ENCODE peak calls at places on chromosomes 4 and X, in nine cellular contexts. K is fibroblast of the conjunctiva; F is NCI-H748 treated with DMSO at 0.1 percent for 48 hours; S is stimulated activated CD8-positive, alpha-beta memory T cell treated with anti-CD3 and anti-CD28 coated beads, Interleukin-7, amount 100 ng/mL, for 1 hour; I is activated CD4-positive, alpha-beta T cell treated with anti-CD3 and anti-CD28 coated beads, Interleukin-2, amount 50 U/mL, for 48 hours; L is NCI-H1092; E is stimulated activated CD4-positive, alpha-beta T cell treated with anti-CD3 and anti-CD28 coated beads, Interleukin-1b, Interleukin-23, amount 100 ng/mL, for 24 hours; J is stomach; O is ureter. R is an unnamed sample.

GRCh38 chr4:39446483-39446841 is 12.3 kb downstream of the RPL9 start:
- DNase-seq in E (no peak), O (no peak), F (no peak), S (no peak), I (no peak), K (no peak), J (no peak), L (no peak), R (no peak)

GRCh38 chr4:165359501-165359900 is 19.3 kb upstream of the CPE start:
- DNase-seq in J (no peak), K (no peak), S (no peak), F (no peak), O (no peak), I (no peak), E (no peak), L (no peak), R (no peak)

GRCh38 chr4:169397762-169398161 is 127.0 kb upstream of the SH3RF1 start:
- DNase-seq in S (no peak), E (no peak), L (no peak), F (no peak), J (no peak), O (no peak), K (no peak), I (no peak), R (peak; percentile 55)

GRCh38 chr4:86818845-86819244 is 30.3 kb downstream of the SLC10A6 start:
- DNase-seq in F (no peak), I (no peak), S (no peak), E (no peak), K (no peak), J (no peak), O (no peak), L (no peak), R (no peak)

GRCh38 chr4:101288365-101289145 is 58.8 kb downstream of the PPP3CA start:
- DNase-seq in S (no peak), K (no peak), L (no peak), F (no peak), O (no peak), I (no peak), J (no peak), E (no peak), R (no peak)

GRCh38 chr4:156242390-156242789 is 288.7 kb upstream of the CTSO start:
- DNase-seq in F (no peak), L (no peak), O (no peak), E (no peak), I (no peak), S (no peak), J (no peak), K (no peak), R (peak; percentile 26)

GRCh38 chr4:121168446-121168845 is 4.3 kb upstream of the TNIP3 start:
- DNase-seq in O (no peak), F (no peak), E (no peak), I (no peak), K (no peak), S (no peak), J (no peak), L (no peak), R (no peak)

GRCh38 chr4:25966171-25966570 is 52.2 kb downstream of the SMIM20 start:
- DNase-seq in L (no peak), S (no peak), O (no peak), E (no peak), K (no peak), I (no peak), F (no peak), J (no peak), R (no peak)

GRCh38 chr4:52836653-52837052 is 25.5 kb upstream of the RASL11B start:
- DNase-seq in L (no peak), F (no peak), I (no peak), K (peak; percentile 10), O (no peak), J (no peak), E (no peak), S (no peak), R (no peak)

GRCh38 chr4:71564775-71565174 is 219.1 kb downstream of the GC start:
- DNase-seq in E (no peak), J (no peak), F (no peak), O (no peak), K (no peak), I (no peak), S (no peak), L (no peak), R (no peak)

GRCh38 chr4:168095776-168096443 is 3.6 kb downstream of the ANXA10 start:
- DNase-seq in I (no peak), E (no peak), O (no peak), J (no peak), S (no peak), F (no peak), K (no peak), L (no peak), R (no peak)

GRCh38 chr4:28287837-28288236 is 1427.2 kb downstream of the STIM2 start:
- DNase-seq in O (no peak), I (no peak), S (no peak), F (no peak), L (no peak), K (peak; percentile 92), J (no peak), E (no peak), R (peak; percentile 95)

GRCh38 chrX:10010686-10011085 is 43.5 kb downstream of the CLDN34 start:
- DNase-seq in O (no peak), S (no peak), I (no peak), E (no peak), K (no peak), J (no peak), F (no peak), L (no peak), R (no peak)

GRCh38 chrX:40108084-40108958 is 10.6 kb upstream of the BCOR start:
- DNase-seq in F (no peak), O (no peak), J (peak; percentile 68), L (peak; percentile 66), K (no peak), I (no peak), E (no peak), S (no peak), R (no peak)

GRCh38 chr4:140995058-140995457 is 138.2 kb downstream of the RNF150 start:
- DNase-seq in J (peak; percentile 36), L (no peak), O (no peak), I (no peak), E (no peak), K (no peak), S (no peak), F (no peak), R (peak; percentile 16)

GRCh38 chr4:1112174-1112820 is 1.1 kb downstream of the RNF212 start:
- DNase-seq in S (no peak), K (no peak), J (no peak), L (no peak), E (no peak), F (no peak), I (no peak), O (no peak), R (no peak)